ENCODE peak calls at places on chromosomes 16 and 17, in nine cellular contexts. One of them, this sample, is unnamed.

GRCh38 chr17:4580291-4580690 is 4.0 kb upstream of the SMTNL2 start:
- DNase-seq in psoas muscle: no peak
- DNase-seq in upper lobe of left lung: no peak
- DNase-seq in CD8-positive, alpha-beta T cell: no peak
- DNase-seq in transverse colon: no peak
- DNase-seq in heart left ventricle: no peak
- DNase-seq in upper lobe of right lung: peak; percentile 48
- DNase-seq in Caco-2: no peak
- DNase-seq in colonic mucosa: no peak
- DNase-seq in this sample: no peak

GRCh38 chr16:66895697-66895995 is 15.3 kb downstream of the PDP2 start:
- DNase-seq in colonic mucosa: no peak
- DNase-seq in upper lobe of left lung: no peak
- DNase-seq in Caco-2: no peak
- DNase-seq in CD8-positive, alpha-beta T cell: no peak
- DNase-seq in upper lobe of right lung: no peak
- DNase-seq in psoas muscle: no peak
- DNase-seq in transverse colon: no peak
- DNase-seq in heart left ventricle: no peak
- DNase-seq in this sample: no peak

GRCh38 chr16:88527937-88528743 is 42.1 kb upstream of the ZC3H18 start:
- DNase-seq in transverse colon: no peak
- DNase-seq in psoas muscle: no peak
- DNase-seq in CD8-positive, alpha-beta T cell: peak; percentile 5
- DNase-seq in upper lobe of right lung: no peak
- DNase-seq in Caco-2: no peak
- DNase-seq in heart left ventricle: no peak
- DNase-seq in upper lobe of left lung: peak; percentile 80
- DNase-seq in colonic mucosa: no peak
- DNase-seq in this sample: no peak

GRCh38 chr16:66344533-66345145 is 21.9 kb upstream of the CDH5 start:
- DNase-seq in upper lobe of left lung: no peak
- DNase-seq in colonic mucosa: peak; percentile 45
- DNase-seq in psoas muscle: no peak
- DNase-seq in heart left ventricle: no peak
- DNase-seq in transverse colon: no peak
- DNase-seq in CD8-positive, alpha-beta T cell: no peak
- DNase-seq in upper lobe of right lung: peak; percentile 16
- DNase-seq in Caco-2: no peak
- DNase-seq in this sample: no peak

GRCh38 chr16:77404823-77405222 is 30.0 kb downstream of the ADAMTS18 start:
- DNase-seq in psoas muscle: no peak
- DNase-seq in heart left ventricle: no peak
- DNase-seq in upper lobe of right lung: no peak
- DNase-seq in Caco-2: no peak
- DNase-seq in CD8-positive, alpha-beta T cell: no peak
- DNase-seq in colonic mucosa: no peak
- DNase-seq in transverse colon: no peak
- DNase-seq in upper lobe of left lung: no peak
- DNase-seq in this sample: no peak

GRCh38 chr17:42325026-42325425 is 36.7 kb downstream of the STAT5A start:
- DNase-seq in upper lobe of right lung: no peak
- DNase-seq in CD8-positive, alpha-beta T cell: no peak
- DNase-seq in transverse colon: no peak
- DNase-seq in Caco-2: no peak
- DNase-seq in psoas muscle: peak; percentile 40
- DNase-seq in heart left ventricle: peak; percentile 47
- DNase-seq in colonic mucosa: peak; percentile 36
- DNase-seq in upper lobe of left lung: no peak
- DNase-seq in this sample: peak; percentile 73

GRCh38 chr16:57484515-57485005 is 1.7 kb downstream of the DOK4 start:
- DNase-seq in CD8-positive, alpha-beta T cell: no peak
- DNase-seq in colonic mucosa: no peak
- DNase-seq in psoas muscle: no peak
- DNase-seq in heart left ventricle: no peak
- DNase-seq in transverse colon: no peak
- DNase-seq in upper lobe of right lung: no peak
- DNase-seq in Caco-2: peak; percentile 26
- DNase-seq in upper lobe of left lung: no peak
- DNase-seq in this sample: no peak

GRCh38 chr16:88369447-88370008 is 13.2 kb upstream of the ZNF469 start:
- DNase-seq in heart left ventricle: no peak
- DNase-seq in upper lobe of right lung: no peak
- DNase-seq in colonic mucosa: no peak
- DNase-seq in Caco-2: no peak
- DNase-seq in psoas muscle: peak; percentile 1
- DNase-seq in CD8-positive, alpha-beta T cell: peak; percentile 15
- DNase-seq in upper lobe of left lung: peak; percentile 60
- DNase-seq in transverse colon: no peak
- DNase-seq in this sample: no peak

GRCh38 chr16:74942977-74943918 is 41.7 kb downstream of the WDR59 start:
- DNase-seq in upper lobe of left lung: no peak
- DNase-seq in Caco-2: no peak
- DNase-seq in upper lobe of right lung: no peak
- DNase-seq in psoas muscle: no peak
- DNase-seq in heart left ventricle: no peak
- DNase-seq in CD8-positive, alpha-beta T cell: no peak
- DNase-seq in colonic mucosa: no peak
- DNase-seq in transverse colon: no peak
- DNase-seq in this sample: no peak

GRCh38 chr17:8287651-8288335 is 677 bp upstream of the RANGRF start:
- DNase-seq in upper lobe of right lung: no peak
- DNase-seq in transverse colon: no peak
- DNase-seq in CD8-positive, alpha-beta T cell: no peak
- DNase-seq in heart left ventricle: no peak
- DNase-seq in psoas muscle: no peak
- DNase-seq in colonic mucosa: peak; percentile 72
- DNase-seq in Caco-2: no peak
- DNase-seq in upper lobe of left lung: no peak
- DNase-seq in this sample: no peak

GRCh38 chr17:8965394-8966168 is at the start of gene PIK3R5:
- DNase-seq in upper lobe of right lung: peak; percentile 86
- DNase-seq in psoas muscle: peak; percentile 48
- DNase-seq in colonic mucosa: peak; percentile 78
- DNase-seq in CD8-positive, alpha-beta T cell: peak; percentile 79
- DNase-seq in transverse colon: peak; percentile 75
- DNase-seq in upper lobe of left lung: peak; percentile 95
- DNase-seq in Caco-2: no peak
- DNase-seq in heart left ventricle: peak; percentile 47
- DNase-seq in this sample: no peak

GRCh38 chr17:73591278-73592078 is 52.8 kb downstream of the SDK2 start:
- DNase-seq in CD8-positive, alpha-beta T cell: peak; percentile 76
- DNase-seq in upper lobe of right lung: no peak
- DNase-seq in heart left ventricle: no peak
- DNase-seq in transverse colon: peak; percentile 21
- DNase-seq in colonic mucosa: no peak
- DNase-seq in upper lobe of left lung: no peak
- DNase-seq in psoas muscle: no peak
- DNase-seq in Caco-2: no peak
- DNase-seq in this sample: no peak

GRCh38 chr17:76820039-76820438 is 48.2 kb upstream of the MGAT5B start:
- DNase-seq in upper lobe of left lung: no peak
- DNase-seq in transverse colon: no peak
- DNase-seq in colonic mucosa: no peak
- DNase-seq in heart left ventricle: no peak
- DNase-seq in upper lobe of right lung: no peak
- DNase-seq in psoas muscle: no peak
- DNase-seq in CD8-positive, alpha-beta T cell: no peak
- DNase-seq in Caco-2: no peak
- DNase-seq in this sample: no peak

GRCh38 chr17:9002610-9003354 is 18.5 kb upstream of the NTN1 start:
- DNase-seq in CD8-positive, alpha-beta T cell: no peak
- DNase-seq in upper lobe of left lung: peak; percentile 87
- DNase-seq in Caco-2: no peak
- DNase-seq in transverse colon: no peak
- DNase-seq in colonic mucosa: no peak
- DNase-seq in heart left ventricle: no peak
- DNase-seq in upper lobe of right lung: no peak
- DNase-seq in psoas muscle: peak; percentile 27
- DNase-seq in this sample: no peak

GRCh38 chr16:49546059-49546458 is 172.5 kb downstream of the C16orf78 start:
- DNase-seq in transverse colon: no peak
- DNase-seq in upper lobe of left lung: no peak
- DNase-seq in colonic mucosa: no peak
- DNase-seq in Caco-2: no peak
- DNase-seq in psoas muscle: no peak
- DNase-seq in upper lobe of right lung: no peak
- DNase-seq in heart left ventricle: no peak
- DNase-seq in CD8-positive, alpha-beta T cell: no peak
- DNase-seq in this sample: no peak

GRCh38 chr16:67202426-67202825 is 3.5 kb downstream of the ELMO3 start:
- DNase-seq in psoas muscle: no peak
- DNase-seq in upper lobe of right lung: no peak
- DNase-seq in transverse colon: no peak
- DNase-seq in CD8-positive, alpha-beta T cell: no peak
- DNase-seq in heart left ventricle: no peak
- DNase-seq in upper lobe of left lung: no peak
- DNase-seq in colonic mucosa: no peak
- DNase-seq in Caco-2: no peak
- DNase-seq in this sample: no peak

GRCh38 chr17:10357768-10358167 is 15.0 kb downstream of the MYH13 start:
- DNase-seq in upper lobe of right lung: no peak
- DNase-seq in upper lobe of left lung: no peak
- DNase-seq in CD8-positive, alpha-beta T cell: no peak
- DNase-seq in transverse colon: no peak
- DNase-seq in heart left ventricle: no peak
- DNase-seq in colonic mucosa: no peak
- DNase-seq in psoas muscle: no peak
- DNase-seq in Caco-2: no peak
- DNase-seq in this sample: no peak

DNA sequence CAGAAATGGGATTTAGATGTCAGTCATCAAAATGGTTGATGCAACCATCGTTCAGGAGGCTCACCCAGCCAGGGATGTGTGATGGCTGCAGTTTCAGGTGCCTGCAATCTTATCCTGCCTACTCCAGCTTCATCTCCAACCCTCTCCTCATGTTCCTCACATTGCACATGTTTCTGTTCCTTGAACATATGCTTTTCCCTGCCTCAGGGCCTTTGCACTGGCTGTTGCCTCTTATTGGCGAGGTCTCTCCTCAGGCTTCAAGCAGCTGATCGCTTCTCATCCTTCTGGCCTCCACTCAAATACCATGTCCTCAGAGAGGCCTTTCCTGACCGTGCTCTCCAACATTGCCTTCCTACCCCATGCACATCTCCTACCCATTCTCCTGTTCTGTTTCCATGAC is 24.6 kb downstream of the ARSG start:
- DNase-seq in CD8-positive, alpha-beta T cell: no peak
- DNase-seq in colonic mucosa: no peak
- DNase-seq in Caco-2: no peak
- DNase-seq in heart left ventricle: no peak
- DNase-seq in transverse colon: no peak
- DNase-seq in upper lobe of left lung: no peak
- DNase-seq in psoas muscle: no peak
- DNase-seq in upper lobe of right lung: no peak
- DNase-seq in this sample: no peak
- TF ChIP-seq CTCF in CD8-positive, alpha-beta T cell: no peak
- TF ChIP-seq CTCF in colonic mucosa: no peak
- TF ChIP-seq CTCF in Caco-2: no peak
- TF ChIP-seq CTCF in heart left ventricle: no peak
- TF ChIP-seq CTCF in transverse colon: no peak
- TF ChIP-seq CTCF in upper lobe of left lung: no peak
- TF ChIP-seq CTCF in psoas muscle: no peak
- TF ChIP-seq CTCF in upper lobe of right lung: no peak
- TF ChIP-seq CTCF in this sample: no peak

GRCh38 chr17:63370696-63371095 is 75.4 kb downstream of the CYB561 start:
- DNase-seq in colonic mucosa: no peak
- DNase-seq in upper lobe of left lung: no peak
- DNase-seq in transverse colon: no peak
- DNase-seq in heart left ventricle: no peak
- DNase-seq in upper lobe of right lung: no peak
- DNase-seq in Caco-2: no peak
- DNase-seq in CD8-positive, alpha-beta T cell: no peak
- DNase-seq in psoas muscle: no peak
- DNase-seq in this sample: no peak
- H3K36me3 ChIP-seq in colonic mucosa: no peaks in the 10 kb centered on the region
- H3K36me3 ChIP-seq in upper lobe of left lung: no peaks in the 10 kb centered on the region
- H3K36me3 ChIP-seq in transverse colon: no peaks in the 10 kb centered on the region
- H3K36me3 ChIP-seq in heart left ventricle: no peaks in the 10 kb centered on the region
- H3K36me3 ChIP-seq in upper lobe of right lung: peaks cover 5% of the 10 kb centered on the region
- H3K36me3 ChIP-seq in Caco-2: no peaks in the 10 kb centered on the region
- H3K36me3 ChIP-seq in CD8-positive, alpha-beta T cell: no peaks in the 10 kb centered on the region
- H3K36me3 ChIP-seq in psoas muscle: no peaks in the 10 kb centered on the region
- H3K36me3 ChIP-seq in this sample: no peaks in the 10 kb centered on the region

DNA sequence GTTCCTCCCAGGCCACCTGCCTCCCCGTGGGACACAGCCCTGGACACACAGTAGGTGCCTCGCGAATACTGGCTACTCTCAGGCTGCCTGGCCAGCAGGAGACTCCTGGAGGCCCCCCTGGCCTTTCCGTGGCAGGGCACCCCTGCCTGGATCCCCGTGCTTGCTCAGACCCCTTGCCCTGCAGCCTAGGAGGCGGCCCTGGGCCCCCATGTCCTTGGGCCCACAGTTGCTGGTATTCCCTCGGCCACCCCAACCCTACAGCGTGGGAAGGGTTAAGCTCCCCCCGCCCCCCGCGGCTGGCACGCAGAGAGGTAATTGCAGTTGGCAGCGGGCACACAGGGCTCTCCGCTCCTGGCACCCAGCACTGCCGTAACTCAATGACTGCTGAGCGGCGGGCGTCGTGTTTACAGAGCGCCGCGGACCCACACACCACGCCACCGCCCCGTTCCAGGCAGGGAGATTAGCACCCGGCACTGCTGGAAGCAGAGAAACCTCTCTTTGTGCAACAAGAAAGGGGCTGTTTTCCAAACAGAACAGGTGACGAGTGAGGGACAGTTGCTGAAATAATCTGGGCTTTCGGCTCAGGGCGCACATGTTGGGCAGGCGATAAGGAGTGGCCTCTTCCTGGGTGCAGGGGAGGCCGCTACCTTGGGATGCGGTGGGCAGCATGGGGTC is 32.3 kb downstream of the BAHCC1 start:
- DNase-seq in upper lobe of right lung: peak; percentile 88
- DNase-seq in psoas muscle: peak; percentile 81
- DNase-seq in transverse colon: peak; percentile 67
- DNase-seq in Caco-2: no peak
- DNase-seq in CD8-positive, alpha-beta T cell: no peak
- DNase-seq in upper lobe of left lung: peak; percentile 90
- DNase-seq in colonic mucosa: peak; percentile 65
- DNase-seq in heart left ventricle: peak; percentile 83
- DNase-seq in this sample: no peak
- H3K27me3 ChIP-seq in upper lobe of right lung: peaks cover 4% of the 10 kb centered on the region
- H3K27me3 ChIP-seq in psoas muscle: no peaks in the 10 kb centered on the region
- H3K27me3 ChIP-seq in transverse colon: peaks cover 7% of the 10 kb centered on the region
- H3K27me3 ChIP-seq in Caco-2: no peaks in the 10 kb centered on the region
- H3K27me3 ChIP-seq in CD8-positive, alpha-beta T cell: peaks cover 38% of the 10 kb centered on the region
- H3K27me3 ChIP-seq in upper lobe of left lung: no peaks in the 10 kb centered on the region
- H3K27me3 ChIP-seq in colonic mucosa: no peaks in the 10 kb centered on the region
- H3K27me3 ChIP-seq in heart left ventricle: no peaks in the 10 kb centered on the region
- H3K27me3 ChIP-seq in this sample: no peaks in the 10 kb centered on the region

DNA sequence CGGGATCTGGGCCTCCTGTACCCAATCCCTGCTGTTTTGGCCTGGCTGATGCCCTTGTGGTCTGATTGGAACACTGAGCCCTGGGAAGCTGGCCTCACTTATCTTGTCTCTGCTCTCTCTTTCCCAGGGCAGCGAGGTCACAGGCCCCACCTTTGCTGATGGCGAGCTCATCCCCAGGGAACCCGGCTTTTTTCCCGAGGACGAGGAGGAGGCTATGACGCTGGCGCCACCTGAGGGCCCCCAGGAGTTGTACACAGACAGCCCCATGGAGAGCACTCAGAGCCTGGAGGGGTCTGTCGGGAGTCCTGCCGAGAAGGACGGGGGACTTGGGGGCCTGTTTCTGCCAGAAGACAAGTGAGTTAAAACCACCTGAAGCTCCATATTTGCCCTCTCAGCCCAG is 126.0 kb downstream of the RAB11FIP4 start:
- DNase-seq in transverse colon: no peak
- DNase-seq in colonic mucosa: no peak
- DNase-seq in upper lobe of right lung: no peak
- DNase-seq in upper lobe of left lung: no peak
- DNase-seq in CD8-positive, alpha-beta T cell: no peak
- DNase-seq in Caco-2: peak; percentile 70
- DNase-seq in heart left ventricle: no peak
- DNase-seq in psoas muscle: no peak
- DNase-seq in this sample: no peak
- TF ChIP-seq CTCF in transverse colon: no peak
- TF ChIP-seq CTCF in colonic mucosa: no peak
- TF ChIP-seq CTCF in upper lobe of right lung: peak; percentile 14
- TF ChIP-seq CTCF in upper lobe of left lung: peak; percentile 7
- TF ChIP-seq CTCF in CD8-positive, alpha-beta T cell: peak; percentile 16
- TF ChIP-seq CTCF in Caco-2: peak; percentile 82
- TF ChIP-seq CTCF in heart left ventricle: peak; percentile 36
- TF ChIP-seq CTCF in psoas muscle: peak; percentile 14
- TF ChIP-seq CTCF in this sample: peak; percentile 29